ENCODE peak calls at places on chromosomes 7 and 10, in five cellular contexts. W is left lung, Y is GM06990, R is MM.1S, E is ovary. G is an unnamed sample.

GRCh38 chr7:24255139-24255538 is 28.9 kb upstream of the NPY start:
- DNase-seq in W (no peak), Y (no peak), R (no peak), E (no peak), G (no peak)

GRCh38 chr10:58189269-58189668 is 78.4 kb downstream of the IPMK start:
- DNase-seq in W (no peak), Y (no peak), R (no peak), E (no peak), G (no peak)

GRCh38 chr10:58638406-58638805 is 125.7 kb downstream of the BICC1 start:
- DNase-seq in W (no peak), Y (no peak), R (no peak), E (no peak), G (no peak)

GRCh38 chr10:34885901-34886300 is 70.8 kb upstream of the PARD3 start:
- DNase-seq in W (no peak), Y (no peak), R (no peak), E (no peak), G (no peak)

GRCh38 chr10:112579578-112579977 is 132.6 kb downstream of the VTI1A start:
- DNase-seq in W (no peak), Y (no peak), R (no peak), E (no peak), G (no peak)

GRCh38 chr7:116236020-116236630 is 25.8 kb downstream of the TES start:
- DNase-seq in W (no peak), Y (no peak), R (peak), E (no peak), G (peak)

GRCh38 chr10:35379226-35380137 is 43.2 kb downstream of the CCNY start:
- DNase-seq in W (no peak), Y (peak), R (no peak), E (no peak), G (peak)

GRCh38 chr7:79778786-79779382 is 325.4 kb upstream of the MAGI2 start:
- DNase-seq in W (no peak), Y (no peak), R (no peak), E (no peak), G (no peak)

GRCh38 chr7:151408839-151409554 is 841 bp downstream of the WDR86 start:
- DNase-seq in W (no peak), Y (no peak), R (peak), E (no peak), G (no peak)

GRCh38 chr10:109261231-109261630 is 662.1 kb downstream of the XPNPEP1 start:
- DNase-seq in W (no peak), Y (no peak), R (no peak), E (no peak), G (no peak)

GRCh38 chr7:74612015-74612829 is 45.3 kb upstream of the GTF2I start:
- DNase-seq in W (peak), Y (no peak), R (no peak), E (no peak), G (no peak)

GRCh38 chr10:113475381-113475807 is 77.5 kb upstream of the HABP2 start:
- DNase-seq in W (no peak), Y (no peak), R (no peak), E (no peak), G (no peak)

GRCh38 chr10:102827597-102827975 is 9.6 kb downstream of the CYP17A1 start:
- DNase-seq in W (no peak), Y (no peak), R (no peak), E (no peak), G (no peak)

GRCh38 chr10:63614371-63614891 is 93.2 kb downstream of the REEP3 start:
- DNase-seq in W (no peak), Y (no peak), R (no peak), E (no peak), G (no peak)

GRCh38 chr7:33624172-33624571 is 281.2 kb upstream of the BMPER start:
- DNase-seq in W (no peak), Y (no peak), R (no peak), E (no peak), G (no peak)

GRCh38 chr10:129940617-129941198 is 23.4 kb downstream of the EBF3 start:
- DNase-seq in W (peak), Y (no peak), R (no peak), E (peak), G (no peak)

GRCh38 chr7:96311967-96312366 is 9.9 kb downstream of the SLC25A13 start:
- DNase-seq in W (no peak), Y (no peak), R (no peak), E (no peak), G (no peak)

DNA sequence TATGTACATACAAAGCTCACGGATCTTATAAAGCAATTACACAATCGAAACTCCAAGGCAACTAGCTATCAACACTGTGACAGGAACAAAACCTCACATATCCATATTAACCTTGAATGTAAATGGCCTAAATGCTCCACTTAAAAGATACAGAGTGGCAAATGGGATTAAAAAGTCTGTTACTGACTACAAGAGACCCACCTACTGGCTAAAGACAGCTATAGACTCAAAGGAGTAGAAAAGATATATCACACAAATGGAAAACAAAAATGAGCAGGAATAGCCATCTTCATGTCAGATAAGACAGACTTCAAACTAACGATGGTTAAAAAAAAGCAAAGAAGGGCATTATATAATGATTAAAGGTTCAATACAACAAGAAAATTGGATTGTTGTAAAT is 246.7 kb downstream of the ADRA2A start:
- DNase-seq in W (no peak), Y (no peak), R (peak), E (no peak), G (no peak)
- TF ChIP-seq CTCF in W (peak), Y (peak), R (peak), E (no peak), G (no peak)

DNA sequence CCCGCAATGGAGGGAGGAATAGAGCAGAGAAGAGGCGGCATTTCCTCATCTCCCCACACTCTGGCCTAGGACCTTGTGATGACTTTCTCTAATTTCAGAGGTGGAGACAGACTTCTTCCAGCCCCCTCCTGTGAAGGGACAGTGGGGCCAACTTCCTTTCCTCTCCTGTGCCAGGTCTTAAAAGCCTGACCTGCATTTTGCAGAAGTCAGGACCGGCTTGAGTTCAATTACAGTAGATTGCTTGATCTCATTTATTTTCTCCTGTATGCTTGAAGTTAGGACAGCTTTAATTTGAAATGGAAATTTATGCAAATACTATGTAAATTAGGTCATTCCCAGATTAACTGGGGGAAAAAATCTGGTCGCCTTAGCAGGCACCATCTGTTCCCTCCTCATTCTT is 57.1 kb downstream of the SYPL1 start:
- DNase-seq in W (no peak), Y (no peak), R (no peak), E (no peak), G (no peak)
- TF ChIP-seq CTCF in W (no peak), Y (no peak), R (no peak), E (no peak), G (no peak)

DNA sequence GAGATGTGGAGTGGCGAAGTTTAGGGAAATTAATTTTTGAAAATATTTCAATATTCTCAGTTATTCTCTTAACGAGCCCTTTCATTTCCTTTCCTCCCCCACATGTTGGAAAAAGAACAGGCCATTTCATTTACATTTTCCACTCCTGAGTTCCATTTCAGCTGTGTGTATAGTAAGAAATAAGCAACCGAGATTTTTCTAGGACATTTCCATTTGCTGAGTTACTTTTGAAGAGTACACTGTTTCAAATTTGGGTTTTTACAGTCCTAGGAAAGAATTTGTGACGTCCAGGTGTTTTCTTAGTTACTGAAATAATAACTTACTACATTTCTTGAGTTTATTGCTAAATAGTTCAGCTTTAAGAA is 1.2 kb downstream of the SEPTIN7 start:
- DNase-seq in W (no peak), Y (no peak), R (peak), E (no peak), G (no peak)
- TF ChIP-seq CTCF in W (peak), Y (no peak), R (no peak), E (peak), G (no peak)

GRCh38 chr7:20539201-20539600 is 76.3 kb upstream of the ABCB5 start:
- DNase-seq in W (no peak), Y (no peak), R (peak), E (no peak), G (no peak)
- TF ChIP-seq CTCF in W (no peak), Y (peak), R (peak), E (no peak), G (no peak)

DNA sequence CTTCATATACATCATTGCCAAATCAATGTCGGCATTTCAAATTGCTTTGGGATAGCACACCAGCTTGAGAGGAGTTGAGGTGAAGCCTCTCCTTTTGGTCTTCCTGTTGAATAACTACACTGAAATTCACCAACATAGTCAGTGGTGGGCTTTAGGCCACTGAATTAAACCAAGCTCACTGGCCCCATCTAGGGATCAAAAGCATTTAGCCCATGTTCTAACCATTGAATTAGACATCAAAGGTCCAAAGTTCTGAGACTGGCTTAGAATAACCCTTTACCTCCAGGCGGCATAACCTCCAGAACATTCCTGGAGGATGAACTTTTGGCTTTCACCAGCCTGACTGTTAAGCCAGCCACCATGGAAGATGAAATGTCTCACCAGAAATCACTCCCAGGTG is 54.6 kb downstream of the BPGM start:
- DNase-seq in W (no peak), Y (no peak), R (peak), E (no peak), G (peak)
- TF ChIP-seq CTCF in W (no peak), Y (peak), R (peak), E (no peak), G (peak)

GRCh38 chr10:75401569-75402485 is at the start of gene ZNF503:
- DNase-seq in W (peak), Y (peak), R (peak), E (peak), G (peak)
- TF ChIP-seq CTCF in W (no peak), Y (no peak), R (no peak), E (peak), G (no peak)

G was measured in GM13976.